ENCODE peak calls at places on chromosomes 11 and 22, in seven cellular contexts. C, A, P, S, X, Z and K are unnamed samples.

GRCh38 chr11:36132940-36133339 is 156.3 kb downstream of the COMMD9 start:
- DNase-seq in C (no peak), A (no peak), P (no peak), S (no peak), X (no peak), Z (no peak), K (no peak)

GRCh38 chr11:72683782-72684200 is 9.6 kb upstream of the PDE2A start:
- DNase-seq in C (peak), A (peak), P (no peak), S (peak), X (peak), Z (no peak), K (peak)

GRCh38 chr22:23037429-23038333 is 32.6 kb upstream of the GNAZ start:
- DNase-seq in C (no peak), A (no peak), P (no peak), S (peak), X (no peak), Z (no peak), K (no peak)

GRCh38 chr11:34466802-34467488 is 28.2 kb downstream of the CAT start:
- DNase-seq in C (no peak), A (no peak), P (no peak), S (no peak), X (no peak), Z (no peak), K (no peak)

GRCh38 chr22:20428496-20429253 is 8.9 kb downstream of the SCARF2 start:
- DNase-seq in C (no peak), A (no peak), P (no peak), S (no peak), X (no peak), Z (no peak), K (no peak)

GRCh38 chr11:73859671-73860070 is 17.0 kb downstream of the COA4 start:
- DNase-seq in C (no peak), A (no peak), P (no peak), S (no peak), X (no peak), Z (no peak), K (no peak)

GRCh38 chr22:20131856-20132685 is 467 bp downstream of the ZDHHC8 start:
- DNase-seq in C (no peak), A (no peak), P (no peak), S (no peak), X (peak), Z (no peak), K (peak)

GRCh38 chr11:116257871-116258270 is 514.9 kb downstream of the BUD13 start:
- DNase-seq in C (no peak), A (no peak), P (no peak), S (no peak), X (no peak), Z (no peak), K (no peak)

GRCh38 chr11:90218606-90219005 is 4.2 kb downstream of the CHORDC1 start:
- DNase-seq in C (no peak), A (no peak), P (no peak), S (no peak), X (no peak), Z (no peak), K (no peak)

GRCh38 chr22:40535189-40535512 is 101.4 kb downstream of the MRTFA start:
- DNase-seq in C (no peak), A (no peak), P (no peak), S (no peak), X (no peak), Z (no peak), K (no peak)

GRCh38 chr11:4704790-4705334 is 278 bp downstream of the MMP26 start:
- DNase-seq in C (no peak), A (no peak), P (no peak), S (no peak), X (no peak), Z (no peak), K (no peak)

GRCh38 chr11:60130496-60130895 is 42.0 kb downstream of the MS4A2 start:
- DNase-seq in C (no peak), A (no peak), P (no peak), S (no peak), X (peak), Z (no peak), K (no peak)

GRCh38 chr11:130070109-130070828 is 575 bp downstream of the APLP2 start:
- DNase-seq in C (peak), A (peak), P (no peak), S (peak), X (peak), Z (no peak), K (peak)

GRCh38 chr11:128790200-128790599 is 76.9 kb downstream of the KCNJ1 start:
- DNase-seq in C (no peak), A (no peak), P (no peak), S (no peak), X (peak), Z (no peak), K (no peak)